ENCODE peak calls at places on chromosomes 6 and 20, in eight cellular contexts. S, O, Q, A, J, Y, U and Z are unnamed samples.

GRCh38 chr6:1796706-1797529 is 187.2 kb downstream of the FOXC1 start:
- DNase-seq in J (no peak), A (no peak), Y (no peak), O (no peak), U (no peak), S (no peak), Q (no peak), Z (no peak)

GRCh38 chr6:155943635-155944034 is 488.0 kb upstream of the NOX3 start:
- DNase-seq in U (no peak), Y (no peak), S (no peak), Q (no peak), J (no peak), A (no peak), O (no peak), Z (no peak)

GRCh38 chr6:20409427-20409971 is 7.8 kb downstream of the E2F3 start:
- DNase-seq in O (no peak), Y (no peak), Q (no peak), A (no peak), U (peak), J (no peak), S (no peak), Z (no peak)

GRCh38 chr6:45419574-45420082 is 41.9 kb upstream of the SUPT3H start:
- DNase-seq in U (no peak), Y (peak), A (peak), J (peak), Q (peak), O (peak), S (peak), Z (peak)

GRCh38 chr20:57106030-57106682 is 160.3 kb downstream of the BMP7 start:
- DNase-seq in Q (no peak), U (no peak), Y (no peak), J (no peak), O (no peak), S (no peak), A (no peak), Z (no peak)

GRCh38 chr6:33571637-33572316 is 8.3 kb downstream of the BAK1 start:
- DNase-seq in J (no peak), A (no peak), Y (no peak), Q (no peak), U (no peak), S (no peak), O (no peak), Z (no peak)

GRCh38 chr20:39878809-39879208 is 810.2 kb downstream of the MAFB start:
- DNase-seq in A (no peak), Q (no peak), S (no peak), O (no peak), Y (no peak), J (no peak), U (no peak), Z (no peak)

GRCh38 chr6:46062312-46062711 is 46.7 kb upstream of the CLIC5 start:
- DNase-seq in J (peak), Y (no peak), U (peak), Q (no peak), O (peak), A (peak), S (no peak), Z (no peak)